ENCODE peak calls at places on chromosomes 3 and 15, in four cellular contexts. D, W, G and J are unnamed samples.

GRCh38 chr3:157103860-157104259 is 56.1 kb downstream of the CCNL1 start:
- DNase-seq in W (no peak), D (no peak), G (no peak), J (no peak)

GRCh38 chr3:175484666-175485065 is 625.5 kb downstream of the NAALADL2 start:
- DNase-seq in W (no peak), G (no peak), D (no peak), J (no peak)

GRCh38 chr3:120743556-120744195 is 1.1 kb downstream of the GTF2E1 start:
- DNase-seq in D (no peak), G (no peak), W (no peak), J (no peak)

GRCh38 chr15:89206908-89207331 is 14.5 kb downstream of the RLBP1 start:
- DNase-seq in G (peak), D (peak), W (peak), J (peak)

GRCh38 chr3:186824430-186825139 is 17.9 kb upstream of the ADIPOQ start:
- DNase-seq in W (no peak), G (no peak), D (no peak), J (no peak)

GRCh38 chr15:101273534-101273933 is 3.8 kb downstream of the SELENOS start:
- DNase-seq in G (no peak), W (no peak), D (no peak), J (no peak)

GRCh38 chr3:168693870-168694269 is 598.1 kb upstream of the GOLIM4 start:
- DNase-seq in D (no peak), G (no peak), W (no peak), J (no peak)

GRCh38 chr3:72482589-72483249 is 365.5 kb downstream of the SHQ1 start:
- DNase-seq in W (peak), G (no peak), D (peak), J (peak)

GRCh38 chr3:57758686-57759085 is 2.6 kb downstream of the SLMAP start:
- DNase-seq in D (no peak), G (no peak), W (no peak), J (no peak)

GRCh38 chr3:16305121-16305541 is 40.1 kb downstream of the OXNAD1 start:
- DNase-seq in D (no peak), G (no peak), W (no peak), J (no peak)

GRCh38 chr15:47870300-47870955 is 153.1 kb downstream of the SEMA6D start:
- DNase-seq in G (no peak), D (peak), W (no peak), J (no peak)

GRCh38 chr15:40275954-40276353 is 6.9 kb downstream of the ANKRD63 start:
- DNase-seq in W (no peak), G (no peak), D (no peak), J (no peak)

GRCh38 chr3:139307601-139308146 is 36.1 kb upstream of the MRPS22 start:
- DNase-seq in G (no peak), W (no peak), D (no peak), J (no peak)

GRCh38 chr3:128942161-128942952 is 51.5 kb downstream of the CFAP92 start:
- DNase-seq in W (no peak), G (no peak), D (no peak), J (no peak)

GRCh38 chr3:179263134-179263533 is 12.2 kb upstream of the KCNMB3 start:
- DNase-seq in G (no peak), W (peak), D (no peak), J (no peak)

GRCh38 chr15:80106051-80106450 is 46.6 kb downstream of the ZFAND6 start:
- DNase-seq in G (no peak), W (no peak), D (no peak), J (no peak)

GRCh38 chr3:182739619-182740018 is 53.7 kb upstream of the ATP11B start:
- DNase-seq in W (no peak), D (no peak), G (no peak), J (no peak)

GRCh38 chr15:96314508-96314907 is 16.0 kb upstream of the NR2F2 start:
- DNase-seq in W (no peak), G (no peak), D (no peak), J (no peak)

GRCh38 chr3:25870452-25870851 is 80.6 kb downstream of the OXSM start:
- DNase-seq in D (no peak), G (no peak), W (no peak), J (no peak)

GRCh38 chr3:55564709-55565108 is 77.6 kb upstream of the WNT5A start:
- DNase-seq in D (no peak), G (no peak), W (no peak), J (no peak)

GRCh38 chr15:85414495-85414894 is 34.1 kb downstream of the AKAP13 start:
- DNase-seq in W (no peak), G (no peak), D (no peak), J (no peak)

GRCh38 chr15:41042851-41043250 is 73.2 kb downstream of the INO80 start:
- DNase-seq in W (no peak), G (no peak), D (no peak), J (no peak)

GRCh38 chr15:23055316-23055715 is 15.9 kb upstream of the TUBGCP5 start:
- DNase-seq in D (no peak), G (no peak), W (no peak), J (no peak)

GRCh38 chr3:65018801-65019200 is 331.0 kb upstream of the ADAMTS9 start:
- DNase-seq in D (no peak), W (no peak), G (no peak), J (no peak)

GRCh38 chr15:81091889-81092558 is 42.0 kb upstream of the CFAP161 start:
- DNase-seq in G (no peak), W (peak), D (peak), J (no peak)

GRCh38 chr3:157290761-157291160 is 130.8 kb upstream of the CCNL1 start:
- DNase-seq in W (no peak), G (no peak), D (no peak), J (no peak)

GRCh38 chr3:68067314-68067713 is 412.9 kb upstream of the SUCLG2 start:
- DNase-seq in W (no peak), G (no peak), D (no peak), J (no peak)

GRCh38 chr3:62361824-62362223 is 11.5 kb downstream of the FEZF2 start:
- DNase-seq in D (no peak), G (no peak), W (no peak), J (no peak)

GRCh38 chr3:133130168-133130567 is 92.0 kb downstream of the TMEM108 start:
- DNase-seq in W (no peak), D (no peak), G (no peak), J (no peak)

GRCh38 chr3:173913397-173913796 is 515.9 kb downstream of the NLGN1 start:
- DNase-seq in D (peak), G (no peak), W (no peak), J (no peak)

GRCh38 chr3:153285194-153285641 is 123.2 kb downstream of the RAP2B start:
- DNase-seq in W (no peak), D (no peak), G (no peak), J (no peak)

GRCh38 chr3:69411331-69411730 is 25.4 kb upstream of the FRMD4B start:
- DNase-seq in G (no peak), W (no peak), D (no peak), J (no peak)